ENCODE peak calls at places on chromosome 3, in four cellular contexts. One of them, this sample, is unnamed.
A peak's percentile ranks its signal among the peaks of the same experiment; 100 is the strongest.

GRCh38 chr3:66428733-66429132 is 72.1 kb downstream of the LRIG1 start:
- DNase-seq in CD8-positive, alpha-beta memory T cell: no peak
- DNase-seq in heart left ventricle: peak; percentile 82
- DNase-seq in suprapubic skin: peak; percentile 86
- DNase-seq in this sample: no peak

GRCh38 chr3:61358364-61358763 is 107.1 kb upstream of the FHIT start:
- DNase-seq in CD8-positive, alpha-beta memory T cell: no peak
- DNase-seq in heart left ventricle: peak; percentile 83
- DNase-seq in suprapubic skin: no peak
- DNase-seq in this sample: no peak

GRCh38 chr3:56889131-56889530 is 87.4 kb upstream of the ARHGEF3 start:
- DNase-seq in CD8-positive, alpha-beta memory T cell: no peak
- DNase-seq in heart left ventricle: no peak
- DNase-seq in suprapubic skin: no peak
- DNase-seq in this sample: no peak

GRCh38 chr3:108722724-108723123 is 34.5 kb downstream of the RETNLB start:
- DNase-seq in CD8-positive, alpha-beta memory T cell: no peak
- DNase-seq in heart left ventricle: no peak
- DNase-seq in suprapubic skin: no peak
- DNase-seq in this sample: no peak

GRCh38 chr3:123015596-123015995 is 12.0 kb downstream of the SEMA5B start:
- DNase-seq in CD8-positive, alpha-beta memory T cell: no peak
- DNase-seq in heart left ventricle: no peak
- DNase-seq in suprapubic skin: no peak
- DNase-seq in this sample: no peak

GRCh38 chr3:62201438-62202035 is 171.8 kb downstream of the FEZF2 start:
- DNase-seq in CD8-positive, alpha-beta memory T cell: no peak
- DNase-seq in heart left ventricle: no peak
- DNase-seq in suprapubic skin: no peak
- DNase-seq in this sample: peak; percentile 72

GRCh38 chr3:52339612-52340011 is 23.5 kb downstream of the DNAH1 start:
- DNase-seq in CD8-positive, alpha-beta memory T cell: peak; percentile 72
- DNase-seq in heart left ventricle: peak; percentile 35
- DNase-seq in suprapubic skin: no peak
- DNase-seq in this sample: peak; percentile 77

GRCh38 chr3:188084751-188085595 is 69.0 kb upstream of the LPP start:
- DNase-seq in CD8-positive, alpha-beta memory T cell: no peak
- DNase-seq in heart left ventricle: no peak
- DNase-seq in suprapubic skin: no peak
- DNase-seq in this sample: no peak

GRCh38 chr3:153050978-153051377 is 111.0 kb upstream of the RAP2B start:
- DNase-seq in CD8-positive, alpha-beta memory T cell: no peak
- DNase-seq in heart left ventricle: no peak
- DNase-seq in suprapubic skin: no peak
- DNase-seq in this sample: no peak

GRCh38 chr3:24137958-24138875 is 193.1 kb downstream of the NR1D2 start:
- DNase-seq in CD8-positive, alpha-beta memory T cell: no peak
- DNase-seq in heart left ventricle: no peak
- DNase-seq in suprapubic skin: no peak
- DNase-seq in this sample: no peak

GRCh38 chr3:152385761-152386160 is 117.0 kb downstream of the MBNL1 start:
- DNase-seq in CD8-positive, alpha-beta memory T cell: no peak
- DNase-seq in heart left ventricle: no peak
- DNase-seq in suprapubic skin: no peak
- DNase-seq in this sample: no peak

GRCh38 chr3:61876797-61877196 is 315.4 kb downstream of the PTPRG start:
- DNase-seq in CD8-positive, alpha-beta memory T cell: no peak
- DNase-seq in heart left ventricle: no peak
- DNase-seq in suprapubic skin: no peak
- DNase-seq in this sample: no peak

GRCh38 chr3:61608072-61608471 is 46.7 kb downstream of the PTPRG start:
- DNase-seq in CD8-positive, alpha-beta memory T cell: no peak
- DNase-seq in heart left ventricle: no peak
- DNase-seq in suprapubic skin: no peak
- DNase-seq in this sample: no peak

GRCh38 chr3:121482651-121483050 is 63.1 kb downstream of the POLQ start:
- DNase-seq in CD8-positive, alpha-beta memory T cell: no peak
- DNase-seq in heart left ventricle: no peak
- DNase-seq in suprapubic skin: no peak
- DNase-seq in this sample: no peak

GRCh38 chr3:188396251-188396650 is 242.3 kb downstream of the LPP start:
- DNase-seq in CD8-positive, alpha-beta memory T cell: no peak
- DNase-seq in heart left ventricle: no peak
- DNase-seq in suprapubic skin: no peak
- DNase-seq in this sample: no peak

GRCh38 chr3:157823050-157823449 is 283.2 kb downstream of the SHOX2 start:
- DNase-seq in CD8-positive, alpha-beta memory T cell: no peak
- DNase-seq in heart left ventricle: no peak
- DNase-seq in suprapubic skin: no peak
- DNase-seq in this sample: no peak

GRCh38 chr3:148319161-148319915 is 378.4 kb upstream of the AGTR1 start:
- DNase-seq in CD8-positive, alpha-beta memory T cell: no peak
- DNase-seq in heart left ventricle: no peak
- DNase-seq in suprapubic skin: no peak
- DNase-seq in this sample: no peak

GRCh38 chr3:189368384-189368783 is 196.6 kb downstream of the TPRG1 start:
- DNase-seq in CD8-positive, alpha-beta memory T cell: no peak
- DNase-seq in heart left ventricle: no peak
- DNase-seq in suprapubic skin: no peak
- DNase-seq in this sample: no peak

GRCh38 chr3:104717828-104718196 is 648.9 kb upstream of the ALCAM start:
- DNase-seq in CD8-positive, alpha-beta memory T cell: no peak
- DNase-seq in heart left ventricle: no peak
- DNase-seq in suprapubic skin: no peak
- DNase-seq in this sample: no peak

GRCh38 chr3:122258757-122259371 is 66.2 kb upstream of the CSTA start:
- DNase-seq in CD8-positive, alpha-beta memory T cell: no peak
- DNase-seq in heart left ventricle: peak; percentile 50
- DNase-seq in suprapubic skin: no peak
- DNase-seq in this sample: peak; percentile 80

GRCh38 chr3:178170698-178171535 is 365.3 kb upstream of the KCNMB2 start:
- DNase-seq in CD8-positive, alpha-beta memory T cell: no peak
- DNase-seq in heart left ventricle: no peak
- DNase-seq in suprapubic skin: no peak
- DNase-seq in this sample: no peak

GRCh38 chr3:71010731-71011455 is 572.6 kb downstream of the FOXP1 start:
- DNase-seq in CD8-positive, alpha-beta memory T cell: peak; percentile 58
- DNase-seq in heart left ventricle: no peak
- DNase-seq in suprapubic skin: no peak
- DNase-seq in this sample: no peak

GRCh38 chr3:85864896-85865295 is 906.1 kb downstream of the CADM2 start:
- DNase-seq in CD8-positive, alpha-beta memory T cell: no peak
- DNase-seq in heart left ventricle: no peak
- DNase-seq in suprapubic skin: no peak
- DNase-seq in this sample: no peak

GRCh38 chr3:37221407-37221806 is 47.0 kb upstream of the LRRFIP2 start:
- DNase-seq in CD8-positive, alpha-beta memory T cell: no peak
- DNase-seq in heart left ventricle: no peak
- DNase-seq in suprapubic skin: no peak
- DNase-seq in this sample: no peak

GRCh38 chr3:59563966-59564365 is 514.1 kb upstream of the CFAP20DC start:
- DNase-seq in CD8-positive, alpha-beta memory T cell: no peak
- DNase-seq in heart left ventricle: no peak
- DNase-seq in suprapubic skin: no peak
- DNase-seq in this sample: no peak

GRCh38 chr3:12653772-12654171 is 10.1 kb downstream of the RAF1 start:
- DNase-seq in CD8-positive, alpha-beta memory T cell: no peak
- DNase-seq in heart left ventricle: no peak
- DNase-seq in suprapubic skin: no peak
- DNase-seq in this sample: no peak

GRCh38 chr3:50264964-50265485 is 3.9 kb upstream of the SEMA3B start:
- DNase-seq in CD8-positive, alpha-beta memory T cell: no peak
- DNase-seq in heart left ventricle: no peak
- DNase-seq in suprapubic skin: no peak
- DNase-seq in this sample: no peak

GRCh38 chr3:50267280-50267913 is 1.6 kb upstream of the SEMA3B start:
- DNase-seq in CD8-positive, alpha-beta memory T cell: no peak
- DNase-seq in heart left ventricle: peak; percentile 78
- DNase-seq in suprapubic skin: no peak
- DNase-seq in this sample: peak; percentile 85

GRCh38 chr3:50268276-50268675 is 671 bp upstream of the SEMA3B start:
- DNase-seq in CD8-positive, alpha-beta memory T cell: no peak
- DNase-seq in heart left ventricle: no peak
- DNase-seq in suprapubic skin: no peak
- DNase-seq in this sample: no peak

GRCh38 chr3:50265988-50266387 is 3.0 kb upstream of the SEMA3B start:
- DNase-seq in CD8-positive, alpha-beta memory T cell: no peak
- DNase-seq in heart left ventricle: no peak
- DNase-seq in suprapubic skin: no peak
- DNase-seq in this sample: no peak

GRCh38 chr3:50266808-50267207 is 2.1 kb upstream of the SEMA3B start:
- DNase-seq in CD8-positive, alpha-beta memory T cell: no peak
- DNase-seq in heart left ventricle: no peak
- DNase-seq in suprapubic skin: no peak
- DNase-seq in this sample: no peak
- H3K4me3 ChIP-seq in CD8-positive, alpha-beta memory T cell: no peak overlapping the region
- H3K4me3 ChIP-seq in heart left ventricle: peak overlapping the region; percentile 56
- H3K4me3 ChIP-seq in suprapubic skin: peak overlapping the region; percentile 44
- H3K4me3 ChIP-seq in this sample: no peak overlapping the region

DNA sequence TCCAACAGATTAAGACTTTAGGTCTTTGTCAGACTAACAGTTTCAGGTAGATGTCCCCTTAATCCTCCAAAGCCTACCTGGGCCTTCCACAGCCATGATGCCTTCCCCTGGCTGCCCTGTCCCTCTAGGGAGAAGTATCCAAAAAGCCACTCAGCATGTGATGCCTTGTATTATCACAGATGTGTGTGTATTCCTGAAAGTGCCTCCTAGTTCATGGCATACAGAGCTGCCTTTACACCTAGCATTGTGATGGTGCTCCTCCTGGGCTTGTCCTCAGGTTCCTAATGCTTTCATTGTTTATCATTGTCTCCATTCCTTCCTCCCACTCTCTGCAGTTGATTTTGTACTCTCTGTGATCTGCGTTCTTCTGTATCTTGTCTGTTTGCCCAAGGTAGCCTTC is 43.6 kb downstream of the CMSS1 start:
- DNase-seq in CD8-positive, alpha-beta memory T cell: no peak
- DNase-seq in heart left ventricle: no peak
- DNase-seq in suprapubic skin: no peak
- DNase-seq in this sample: no peak
- H3K36me3 ChIP-seq in CD8-positive, alpha-beta memory T cell: no peaks in the 10 kb centered on the region
- H3K36me3 ChIP-seq in heart left ventricle: peaks cover 56% of the 10 kb centered on the region
- H3K36me3 ChIP-seq in suprapubic skin: peaks cover 10% of the 10 kb centered on the region
- H3K36me3 ChIP-seq in this sample: no peaks in the 10 kb centered on the region

GRCh38 chr3:14537590-14538450 is 2.3 kb downstream of the GRIP2 start:
- DNase-seq in CD8-positive, alpha-beta memory T cell: no peak
- DNase-seq in heart left ventricle: peak; percentile 54
- DNase-seq in suprapubic skin: no peak
- DNase-seq in this sample: no peak

GRCh38 chr3:14540209-14540575 is at the start of gene GRIP2:
- DNase-seq in CD8-positive, alpha-beta memory T cell: no peak
- DNase-seq in heart left ventricle: peak; percentile 69
- DNase-seq in suprapubic skin: no peak
- DNase-seq in this sample: no peak

GRCh38 chr3:14539384-14540208 is 546 bp downstream of the GRIP2 start:
- DNase-seq in CD8-positive, alpha-beta memory T cell: no peak
- DNase-seq in heart left ventricle: no peak
- DNase-seq in suprapubic skin: no peak
- DNase-seq in this sample: no peak

GRCh38 chr3:14536837-14537589 is 3.1 kb downstream of the GRIP2 start:
- DNase-seq in CD8-positive, alpha-beta memory T cell: no peak
- DNase-seq in heart left ventricle: no peak
- DNase-seq in suprapubic skin: no peak
- DNase-seq in this sample: no peak

DNA sequence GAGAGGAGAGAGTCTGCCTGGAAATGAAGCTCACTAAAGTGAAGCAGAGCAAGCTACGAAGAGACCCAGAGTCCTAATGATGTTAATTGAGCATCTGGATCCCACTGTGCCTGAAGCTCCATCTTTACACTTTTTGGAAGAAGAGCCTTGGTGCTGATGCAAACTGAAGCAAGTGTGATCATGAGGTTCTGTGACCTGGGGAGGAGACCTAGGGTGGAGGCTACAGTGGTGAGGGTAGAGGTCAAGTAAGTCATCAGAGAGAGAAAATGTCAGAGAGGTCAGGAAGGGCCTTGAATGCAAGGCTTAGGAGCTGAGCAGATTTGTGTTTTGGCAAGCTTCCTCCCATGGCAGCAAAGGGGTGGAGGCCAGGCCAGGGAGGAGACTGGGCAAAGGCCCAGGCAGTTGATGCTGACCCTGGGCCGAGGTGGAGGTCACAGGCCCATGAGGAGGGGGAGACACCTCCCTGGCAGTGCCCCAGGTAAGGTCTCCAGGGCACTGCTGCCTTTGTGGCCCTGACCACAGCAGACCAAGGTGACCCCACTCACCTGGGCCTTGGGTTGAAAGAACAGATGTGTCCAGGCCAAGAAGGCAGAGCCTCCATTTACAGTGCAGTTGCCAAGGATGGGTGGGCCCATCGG is 1.6 kb downstream of the GRIP2 start:
- DNase-seq in CD8-positive, alpha-beta memory T cell: no peak
- DNase-seq in heart left ventricle: peak; percentile 50
- DNase-seq in suprapubic skin: no peak
- DNase-seq in this sample: no peak
- H3K27me3 ChIP-seq in CD8-positive, alpha-beta memory T cell: no peaks in the 10 kb centered on the region
- H3K27me3 ChIP-seq in heart left ventricle: peaks cover 3% of the 10 kb centered on the region
- H3K27me3 ChIP-seq in suprapubic skin: peaks cover 8% of the 10 kb centered on the region
- H3K27me3 ChIP-seq in this sample: no peaks in the 10 kb centered on the region

DNA sequence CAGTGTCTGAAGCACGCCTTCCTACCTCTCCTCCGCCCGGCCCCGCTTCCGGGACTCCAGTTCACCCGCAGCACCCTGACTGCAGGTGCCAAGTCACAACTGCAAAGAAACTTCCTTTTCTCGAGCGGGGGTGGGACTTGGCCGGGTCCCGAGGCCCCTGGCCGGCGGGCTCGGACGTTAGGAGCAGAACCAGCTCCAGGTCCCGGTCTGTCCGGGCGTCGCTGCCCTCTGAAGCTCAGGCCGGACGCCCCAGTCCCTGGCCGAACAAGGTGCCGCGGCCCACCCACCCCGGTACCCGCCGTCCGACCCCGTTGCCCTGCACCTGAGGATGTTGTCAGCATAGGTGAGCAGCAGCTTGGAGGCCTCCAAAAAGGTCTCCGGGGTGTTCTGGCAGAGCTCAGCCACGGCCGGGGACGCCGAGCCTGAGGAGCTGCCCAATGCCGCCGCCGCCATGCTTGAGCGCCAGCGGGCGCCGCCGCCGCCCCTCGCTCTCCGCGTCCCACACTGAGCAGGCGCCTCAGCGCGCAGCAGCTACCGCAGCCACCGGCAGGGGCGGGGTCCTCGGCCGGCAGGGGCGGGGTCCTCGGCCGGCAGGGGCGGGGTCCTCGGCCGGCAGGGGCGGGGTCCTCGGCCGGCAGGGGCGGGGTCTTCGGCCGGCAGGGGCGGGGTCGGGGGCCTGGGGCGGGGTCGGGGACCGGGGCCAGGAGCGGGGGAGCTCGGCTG is at the start of gene NGLY1:
- DNase-seq in CD8-positive, alpha-beta memory T cell: peak; percentile 83
- DNase-seq in heart left ventricle: peak; percentile 86
- DNase-seq in suprapubic skin: peak; percentile 89
- DNase-seq in this sample: peak; percentile 95
- H3K4me3 ChIP-seq in CD8-positive, alpha-beta memory T cell: peak within 1 kb of the TSS; percentile 70
- H3K4me3 ChIP-seq in heart left ventricle: peak within 1 kb of the TSS; percentile 88
- H3K4me3 ChIP-seq in suprapubic skin: peak within 1 kb of the TSS; percentile 80
- H3K4me3 ChIP-seq in this sample: peak within 1 kb of the TSS; percentile 80

GRCh38 chr3:16382852-16383251 is 117.8 kb downstream of the OXNAD1 start:
- DNase-seq in CD8-positive, alpha-beta memory T cell: no peak
- DNase-seq in heart left ventricle: no peak
- DNase-seq in suprapubic skin: no peak
- DNase-seq in this sample: no peak
- H3K36me3 ChIP-seq in CD8-positive, alpha-beta memory T cell: no peaks in the 10 kb centered on the region
- H3K36me3 ChIP-seq in heart left ventricle: peaks cover 2% of the 10 kb centered on the region
- H3K36me3 ChIP-seq in suprapubic skin: peaks cover 1% of the 10 kb centered on the region
- H3K36me3 ChIP-seq in this sample: no peaks in the 10 kb centered on the region